ENCODE peak calls at places on chromosomes 16 and 17, in seven cellular contexts. H, U, O, X, K, L and Q are unnamed samples. For H3K36me3, the result is how much of the 10 kb centered on the place peaks cover.

GRCh38 chr17:32350662-32351418 is 883 bp downstream of the ZNF207 start:
- DNase-seq in H (peak), U (no peak), O (peak), X (no peak), K (peak), L (peak), Q (no peak)

GRCh38 chr17:40290629-40291296 is 3.1 kb downstream of the CDC6 start:
- DNase-seq in H (peak), U (no peak), O (peak), X (peak), K (peak), L (peak), Q (no peak)

GRCh38 chr16:735982-736453 is 4.8 kb downstream of the CIAO3 start:
- DNase-seq in H (no peak), U (no peak), O (no peak), X (no peak), K (no peak), L (no peak), Q (no peak)

GRCh38 chr17:16939606-16940115 is 32.3 kb downstream of the TNFRSF13B start:
- DNase-seq in H (no peak), U (no peak), O (no peak), X (no peak), K (no peak), L (no peak), Q (no peak)

GRCh38 chr16:72122916-72123315 is 29.3 kb downstream of the DHX38 start:
- DNase-seq in H (no peak), U (no peak), O (no peak), X (no peak), K (no peak), L (no peak), Q (no peak)

GRCh38 chr17:33241390-33241789 is 51.7 kb downstream of the ASIC2 start:
- DNase-seq in H (peak), U (no peak), O (peak), X (no peak), K (no peak), L (peak), Q (no peak)

GRCh38 chr16:48434653-48435318 is 49.6 kb upstream of the SIAH1 start:
- DNase-seq in H (peak), U (no peak), O (peak), X (no peak), K (no peak), L (peak), Q (no peak)

GRCh38 chr17:78559024-78559423 is 18.2 kb downstream of the DNAH17 start:
- DNase-seq in H (no peak), U (no peak), O (no peak), X (no peak), K (no peak), L (no peak), Q (no peak)

GRCh38 chr17:73062726-73063125 is 29.8 kb downstream of the SLC39A11 start:
- DNase-seq in H (no peak), U (no peak), O (no peak), X (no peak), K (no peak), L (no peak), Q (no peak)

GRCh38 chr16:66849543-66849942 is 5.3 kb downstream of the CA7 start:
- DNase-seq in H (no peak), U (no peak), O (no peak), X (no peak), K (no peak), L (no peak), Q (no peak)

GRCh38 chr16:82810077-82810476 is 183.3 kb downstream of the CDH13 start:
- DNase-seq in H (no peak), U (no peak), O (no peak), X (no peak), K (no peak), L (no peak), Q (no peak)

GRCh38 chr16:85151603-85152413 is 39.5 kb upstream of the CIBAR2 start:
- DNase-seq in H (peak), U (no peak), O (peak), X (no peak), K (peak), L (peak), Q (no peak)

GRCh38 chr17:44865231-44865660 is 17.6 kb downstream of the HIGD1B start:
- DNase-seq in H (peak), U (no peak), O (peak), X (peak), K (peak), L (peak), Q (peak)

GRCh38 chr17:44871546-44871945 is 23.9 kb downstream of the HIGD1B start:
- DNase-seq in H (no peak), U (no peak), O (no peak), X (no peak), K (no peak), L (no peak), Q (no peak)

GRCh38 chr17:44865921-44866320 is 18.2 kb downstream of the HIGD1B start:
- DNase-seq in H (no peak), U (no peak), O (peak), X (no peak), K (no peak), L (no peak), Q (no peak)

GRCh38 chr17:44864831-44865230 is 17.1 kb downstream of the HIGD1B start:
- DNase-seq in H (no peak), U (no peak), O (no peak), X (no peak), K (no peak), L (no peak), Q (no peak)

DNA sequence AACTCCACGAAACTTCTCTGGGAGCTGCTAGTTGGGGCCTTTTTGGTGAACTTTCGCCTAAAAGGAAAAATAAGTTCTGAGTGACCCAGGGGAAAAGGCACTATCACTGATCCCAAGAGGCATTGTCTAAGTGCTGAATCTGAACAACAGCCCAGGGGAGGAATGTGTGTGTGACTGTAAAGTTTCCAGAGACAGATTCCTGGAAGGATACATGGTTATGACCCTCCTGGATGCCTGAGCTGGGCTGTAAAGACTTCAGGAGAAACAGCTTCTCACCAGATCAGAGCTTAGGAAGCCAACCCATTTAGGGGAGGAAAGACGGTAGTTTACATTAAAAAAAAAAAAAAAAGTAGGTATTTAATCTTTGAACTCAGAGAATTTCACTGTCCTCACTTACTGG is 20.2 kb downstream of the HIGD1B start:
- DNase-seq in H (no peak), U (no peak), O (no peak), X (no peak), K (no peak), L (no peak), Q (no peak)
- H3K36me3 ChIP-seq in H (under half), U (under half), O (under half), X (under half), K (under half), L (half or more), Q (half or more)

GRCh38 chr16:23506606-23506994 is 3.7 kb downstream of the GGA2 start:
- DNase-seq in H (no peak), U (no peak), O (no peak), X (no peak), K (no peak), L (no peak), Q (no peak)
- H3K9ac ChIP-seq in H (no peak), U (peak), O (no peak), X (no peak), K (no peak), L (no peak), Q (no peak)

DNA sequence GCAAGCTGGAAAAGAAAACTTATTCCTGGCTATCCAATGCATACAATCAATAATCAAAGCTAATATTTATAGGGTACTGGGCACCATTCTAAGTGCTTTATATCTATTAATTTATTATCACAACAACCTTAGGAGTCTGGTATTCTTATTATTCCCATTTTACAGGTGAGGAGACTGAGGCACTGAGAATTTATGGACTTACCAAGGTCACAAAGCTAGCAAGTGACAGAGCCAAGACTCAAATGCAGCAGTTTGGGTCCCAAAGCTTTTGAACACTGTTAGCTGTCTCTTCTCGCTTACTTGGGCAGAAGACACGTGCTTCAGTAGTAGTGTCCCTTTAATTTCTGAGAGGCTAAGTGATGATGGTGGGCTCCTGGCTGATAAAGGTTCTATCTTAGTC is 152.6 kb downstream of the AATF start:
- DNase-seq in H (no peak), U (no peak), O (no peak), X (no peak), K (no peak), L (no peak), Q (no peak)
- H3K36me3 ChIP-seq in H (under half), U (under half), O (under half), X (under half), K (under half), L (under half), Q (under half)

GRCh38 chr16:87850009-87851006 is 19.0 kb downstream of the SLC7A5 start:
- DNase-seq in H (peak), U (no peak), O (peak), X (no peak), K (peak), L (peak), Q (no peak)
- H3K9ac ChIP-seq in H (no peak), U (no peak), O (no peak), X (no peak), K (peak), L (no peak), Q (peak)